ENCODE peak calls at places on chromosomes 4 and X, in ten cellular contexts. G is NB4, S is breast epithelium, J is fibroblast of pulmonary artery, C is glutamatergic neuron, B is progenitor cell of endocrine pancreas, Z is MM.1S, H is IMR-90, A is mesothelial cell of epicardium, Y is spleen. R is an unnamed sample.

GRCh38 chr4:10761903-10762302 is 77.3 kb upstream of the CLNK start:
- DNase-seq in G (no peak), S (no peak), J (no peak), C (no peak), B (no peak), Z (no peak), H (peak; percentile 62), A (no peak), Y (no peak), R (no peak)

GRCh38 chr4:135718019-135718418 is 1516.4 kb upstream of the PABPC4L start:
- DNase-seq in G (no peak), S (no peak), J (peak; percentile 18), C (no peak), B (no peak), Z (no peak), H (peak; percentile 0), A (no peak), Y (no peak), R (no peak)

GRCh38 chr4:26462874-26463273 is 27.4 kb downstream of the CCKAR start:
- DNase-seq in G (no peak), S (no peak), J (no peak), C (no peak), B (no peak), Z (no peak), H (peak; percentile 71), A (no peak), Y (no peak), R (no peak)

GRCh38 chr4:182204042-182204441 is 39.2 kb upstream of the TENM3 start:
- DNase-seq in G (no peak), S (no peak), J (peak; percentile 14), C (no peak), B (no peak), Z (no peak), H (no peak), A (no peak), Y (no peak), R (no peak)

GRCh38 chrX:11446331-11446730 is 153.1 kb downstream of the AMELX start:
- DNase-seq in G (no peak), S (no peak), J (peak; percentile 71), C (no peak), B (no peak), Z (no peak), H (peak; percentile 55), A (no peak), Y (no peak), R (no peak)

GRCh38 chrX:129115104-129115503 is 408.2 kb downstream of the SMARCA1 start:
- DNase-seq in G (peak; percentile 56), S (no peak), J (peak; percentile 10), C (peak; percentile 38), B (no peak), Z (peak; percentile 48), H (peak; percentile 8), A (no peak), Y (no peak), R (peak; percentile 17)

GRCh38 chr4:16056681-16057400 is 27.0 kb downstream of the PROM1 start:
- DNase-seq in G (no peak), S (no peak), J (no peak), C (no peak), B (no peak), Z (no peak), H (no peak), A (no peak), Y (no peak), R (no peak)

GRCh38 chr4:174278467-174278866 is 5.0 kb downstream of the FBXO8 start:
- DNase-seq in G (no peak), S (no peak), J (no peak), C (no peak), B (no peak), Z (no peak), H (no peak), A (no peak), Y (no peak), R (no peak)

GRCh38 chr4:117971406-117971805 is 62.9 kb upstream of the NDST3 start:
- DNase-seq in G (no peak), S (no peak), J (no peak), C (no peak), B (no peak), Z (no peak), H (no peak), A (no peak), Y (no peak), R (peak; percentile 3)

GRCh38 chrX:153538424-153538823 is 21.0 kb downstream of the ATP2B3 start:
- DNase-seq in G (no peak), S (no peak), J (no peak), C (no peak), B (no peak), Z (no peak), H (no peak), A (no peak), Y (no peak), R (no peak)

GRCh38 chrX:8782595-8782994 is 18.6 kb downstream of the FAM9A start:
- DNase-seq in G (no peak), S (no peak), J (no peak), C (no peak), B (no peak), Z (no peak), H (no peak), A (no peak), Y (no peak), R (no peak)

GRCh38 chrX:8784162-8784561 is 17.0 kb downstream of the FAM9A start:
- DNase-seq in G (no peak), S (no peak), J (no peak), C (no peak), B (no peak), Z (no peak), H (no peak), A (no peak), Y (no peak), R (no peak)

DNA sequence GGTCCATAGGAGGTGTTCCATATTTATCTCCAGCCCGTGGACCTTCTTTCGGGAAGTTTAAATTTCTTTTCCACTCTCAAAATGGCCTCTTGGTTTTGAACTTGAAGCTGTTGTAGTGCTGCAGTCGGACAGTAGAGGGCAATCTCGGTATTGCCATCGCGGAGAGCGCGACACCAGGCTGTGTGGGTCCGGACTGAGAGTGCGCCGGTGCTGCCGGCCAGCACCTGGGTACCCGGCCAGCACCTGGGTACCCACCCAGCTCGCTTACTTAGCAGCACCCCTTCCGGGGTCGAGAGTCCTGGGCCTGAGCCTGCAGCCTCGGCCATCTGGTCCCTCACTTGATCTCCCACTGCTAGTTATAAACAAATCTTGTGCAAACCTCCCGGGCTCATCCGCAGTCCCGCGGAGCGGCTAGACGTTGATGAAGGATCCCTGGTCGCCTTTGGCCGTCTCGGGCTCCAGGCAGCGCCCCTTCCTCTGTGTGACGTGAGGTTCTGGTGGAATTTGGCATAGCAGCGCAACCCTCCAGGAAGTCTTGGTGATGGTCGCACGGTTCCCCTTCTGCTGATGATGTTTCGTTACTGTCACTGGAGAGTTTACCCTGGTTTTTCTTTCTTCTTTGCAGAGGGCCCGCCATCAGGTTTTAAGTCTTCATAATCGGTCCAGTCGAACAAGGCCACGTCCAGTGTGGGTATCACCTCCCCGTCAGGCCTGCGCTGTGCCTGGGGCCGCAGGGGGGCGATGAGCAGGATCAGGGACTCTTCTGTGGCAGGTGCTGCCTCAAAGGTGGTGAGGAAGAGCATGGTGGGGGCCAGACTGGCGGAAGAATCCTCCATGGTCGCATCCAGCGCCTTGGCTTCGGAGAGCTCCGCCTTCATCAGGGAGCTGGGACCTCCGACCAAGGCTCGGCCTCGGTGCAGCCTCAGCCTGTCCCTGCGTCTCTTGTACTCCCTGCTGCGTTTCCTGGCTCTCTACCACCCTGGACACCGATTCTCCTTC is 17.8 kb downstream of the FAM9A start:
- DNase-seq in G (peak; percentile 38), S (no peak), J (peak; percentile 26), C (peak; percentile 23), B (no peak), Z (peak; percentile 37), H (peak; percentile 4), A (no peak), Y (peak; percentile 79), R (no peak)
- TF ChIP-seq CTCF in G (peak; percentile 45), S (no peak), J (peak; percentile 45), C (no peak), B (peak; percentile 44), Z (peak; percentile 68), H (peak; percentile 36), A (peak; percentile 21), Y (no peak), R (peak; percentile 45)

GRCh38 chr4:154416183-154416543 is 75.4 kb downstream of the DCHS2 start:
- DNase-seq in G (no peak), S (no peak), J (no peak), C (peak; percentile 63), B (no peak), Z (no peak), H (no peak), A (peak; percentile 23), Y (no peak), R (peak; percentile 12)
- TF ChIP-seq CTCF in G (no peak), S (no peak), J (no peak), C (no peak), B (peak; percentile 42), Z (no peak), H (no peak), A (no peak), Y (no peak), R (peak; percentile 6)

DNA sequence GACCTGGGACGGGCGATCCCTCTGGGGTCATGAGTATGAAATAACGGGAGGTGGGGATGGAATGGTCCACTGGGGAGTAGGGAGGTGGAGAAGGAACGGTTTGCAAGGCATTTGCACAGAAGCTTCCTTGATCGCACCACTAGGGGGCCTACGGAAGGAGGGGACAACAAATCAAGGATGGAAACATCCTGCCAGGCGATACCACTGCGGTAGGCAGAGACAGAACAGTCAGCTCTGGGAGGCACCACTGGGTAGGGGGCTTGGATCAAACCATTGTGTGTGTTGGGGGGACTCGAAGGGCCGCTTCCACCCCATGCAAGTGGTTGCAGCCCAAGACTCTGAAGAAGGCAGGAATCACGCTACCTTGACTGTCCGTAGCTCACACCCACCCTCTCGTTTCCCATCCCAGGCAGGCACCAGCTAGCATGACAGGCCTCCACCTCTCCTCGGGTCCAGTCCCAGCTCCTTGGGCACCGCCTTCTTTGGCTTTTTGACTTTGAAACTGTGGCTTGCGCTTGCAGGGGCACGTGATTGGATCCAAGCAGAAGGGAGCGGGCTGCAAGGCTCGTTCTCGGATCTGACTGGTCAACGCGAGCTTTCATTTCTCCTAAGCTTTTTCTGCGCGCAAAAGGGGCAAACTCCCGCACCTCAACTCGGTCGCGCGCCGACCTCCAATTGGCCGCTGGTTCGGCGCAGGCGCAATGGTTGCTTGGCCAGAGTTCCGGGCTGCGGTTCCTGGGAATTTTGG is 28.4 kb downstream of the GAGE1 start:
- DNase-seq in G (peak; percentile 9), S (no peak), J (no peak), C (no peak), B (no peak), Z (peak; percentile 67), H (no peak), A (no peak), Y (no peak), R (no peak)
- TF ChIP-seq CTCF in G (peak; percentile 29), S (no peak), J (no peak), C (no peak), B (no peak), Z (peak; percentile 67), H (no peak), A (peak; percentile 19), Y (peak; percentile 21), R (no peak)

DNA sequence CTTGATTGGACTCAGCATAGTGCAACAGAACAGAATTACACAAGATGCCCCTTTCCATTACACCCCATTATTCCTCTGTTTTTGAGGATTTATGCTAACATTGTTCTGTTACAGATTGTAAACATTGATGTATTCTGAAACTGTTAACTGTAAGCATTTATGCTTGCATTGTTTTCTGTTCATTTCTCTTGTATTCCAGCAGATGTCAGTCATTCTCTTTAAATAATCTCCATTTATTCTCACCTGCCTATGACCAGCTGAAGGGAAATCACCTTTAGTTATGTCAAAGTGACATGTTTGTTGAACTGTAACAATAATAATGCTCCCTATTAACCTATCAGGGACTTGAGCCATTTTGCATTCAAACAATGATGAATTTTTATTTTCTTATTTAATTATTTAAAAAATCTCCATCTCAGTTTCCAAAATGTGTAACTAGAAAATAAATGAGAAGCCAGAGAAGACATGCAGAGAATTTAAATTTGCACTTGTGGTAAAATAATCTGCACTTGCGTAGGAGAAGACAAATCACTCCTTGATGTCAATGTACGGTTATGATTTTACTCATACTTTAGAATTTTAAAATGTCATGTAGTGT is 58.0 kb downstream of the SPCS3 start:
- DNase-seq in G (peak; percentile 10), S (no peak), J (peak; percentile 52), C (no peak), B (no peak), Z (peak; percentile 63), H (peak; percentile 43), A (no peak), Y (no peak), R (peak; percentile 29)
- TF ChIP-seq CTCF in G (no peak), S (no peak), J (peak; percentile 51), C (no peak), B (peak; percentile 57), Z (peak; percentile 63), H (peak; percentile 65), A (no peak), Y (peak; percentile 43), R (peak; percentile 48)